ENCODE peak calls at places on chromosomes 7 and 10, in five cellular contexts. T is NCI-H146, J is NCI-H774, R is NB4, S is AG04450. U is an unnamed sample.

GRCh38 chr7:7323352-7323751 is 141.0 kb downstream of the C1GALT1 start:
- DNase-seq in T (peak; percentile 19), S (no peak), R (no peak), J (no peak), U (no peak)

GRCh38 chr7:19522486-19522885 is 186.4 kb downstream of the POLR1F start:
- DNase-seq in R (no peak), S (no peak), J (no peak), T (no peak), U (no peak)

GRCh38 chr10:3666525-3667302 is 118.3 kb downstream of the KLF6 start:
- DNase-seq in J (no peak), R (peak; percentile 39), T (peak; percentile 69), S (no peak), U (no peak)

GRCh38 chr7:16428672-16429071 is 7.3 kb upstream of the CRPPA start:
- DNase-seq in T (no peak), R (peak; percentile 26), S (no peak), J (no peak), U (no peak)

GRCh38 chr10:103605359-103606156 is 112.1 kb downstream of the NEURL1 start:
- DNase-seq in R (peak; percentile 70), J (no peak), T (no peak), S (no peak), U (no peak)

GRCh38 chr10:127612-128432 is 7.4 kb upstream of the ZMYND11 start:
- DNase-seq in R (peak; percentile 89), S (no peak), J (no peak), T (no peak), U (no peak)

GRCh38 chr10:45294681-45295080 is 20.7 kb downstream of the OR13A1 start:
- DNase-seq in J (no peak), S (no peak), R (no peak), T (no peak), U (no peak)

GRCh38 chr10:27285093-27285492 is 44.5 kb upstream of the ACBD5 start:
- DNase-seq in S (no peak), J (no peak), T (no peak), R (peak; percentile 14), U (no peak)

GRCh38 chr10:20457656-20458055 is 439.5 kb downstream of the NEBL start:
- DNase-seq in S (no peak), J (no peak), T (no peak), R (no peak), U (no peak)

GRCh38 chr7:37920619-37921339 is at the start of gene EPDR1:
- DNase-seq in J (peak; percentile 47), S (no peak), R (peak; percentile 91), T (no peak), U (peak; percentile 54)

GRCh38 chr7:65477326-65477725 is 103.7 kb downstream of the ZNF92 start:
- DNase-seq in R (peak; percentile 49), T (peak; percentile 55), S (no peak), J (no peak), U (peak; percentile 17)

GRCh38 chr10:70759769-70760168 is 25.4 kb downstream of the TBATA start:
- DNase-seq in T (no peak), S (no peak), R (peak; percentile 83), J (no peak), U (no peak)

GRCh38 chr7:33979807-33980355 is 74.5 kb downstream of the BMPER start:
- DNase-seq in S (peak; percentile 84), T (no peak), R (no peak), J (no peak), U (no peak)

GRCh38 chr10:74851834-74852233 is 25.4 kb downstream of the KAT6B start:
- DNase-seq in J (no peak), S (no peak), T (no peak), R (no peak), U (peak; percentile 36)

GRCh38 chr7:46776790-46777189 is 805.1 kb downstream of the TNS3 start:
- DNase-seq in T (no peak), J (no peak), R (peak; percentile 43), S (no peak), U (no peak)

GRCh38 chr7:33326485-33326848 is 197.1 kb downstream of the BBS9 start:
- DNase-seq in T (no peak), J (no peak), R (no peak), S (no peak), U (no peak)

GRCh38 chr7:22564511-22565045 is 64.6 kb upstream of the STEAP1B start:
- DNase-seq in R (no peak), J (no peak), S (no peak), T (no peak), U (no peak)

U was measured in COR-L47.